ENCODE peak calls at places on chromosomes 16 and 17, in nine cellular contexts. F is heart right ventricle; N is heart left ventricle; A is esophagus muscularis mucosa; H is ascending aorta; R is stimulated activated naive B cell treated with anti-CD40 and anti-IgM and Interleukin-4, amounts not matched to agents 10 μg/mL and 1 μg/mL and 100 μg/mL, for 72 hours; C is tibial artery; P is psoas muscle; I is endothelial cell. Y is an unnamed sample.

GRCh38 chr17:64984181-64984580 is 64.9 kb upstream of the LRRC37A3 start:
- DNase-seq in F (no peak), C (no peak), P (no peak), R (no peak), N (no peak), A (no peak), H (no peak), I (no peak), Y (no peak)

GRCh38 chr17:67452681-67453554 is 75.8 kb downstream of the PITPNC1 start:
- DNase-seq in C (no peak), P (no peak), F (no peak), A (no peak), I (no peak), N (no peak), H (peak), R (no peak), Y (no peak)

GRCh38 chr16:50154369-50154947 is 1.4 kb downstream of the TENT4B start:
- DNase-seq in C (no peak), A (no peak), F (peak), P (no peak), I (no peak), N (peak), R (no peak), H (no peak), Y (no peak)

GRCh38 chr17:80169784-80170500 is at the start of gene CARD14:
- DNase-seq in F (no peak), N (no peak), R (no peak), I (no peak), C (no peak), H (no peak), A (no peak), P (no peak), Y (no peak)

GRCh38 chr16:82841108-82841507 is 214.3 kb downstream of the CDH13 start:
- DNase-seq in P (no peak), F (no peak), H (no peak), R (no peak), C (no peak), A (no peak), I (no peak), N (no peak), Y (no peak)

GRCh38 chr16:29962344-29962994 is 590 bp downstream of the TMEM219 start:
- DNase-seq in C (peak), A (no peak), H (no peak), N (peak), P (no peak), F (peak), R (no peak), I (peak), Y (no peak)

GRCh38 chr17:73494955-73495349 is 149.3 kb downstream of the SDK2 start:
- DNase-seq in N (no peak), F (no peak), I (no peak), P (no peak), H (no peak), C (no peak), R (no peak), A (no peak), Y (no peak)

GRCh38 chr17:16027708-16028584 is 28.3 kb downstream of the TTC19 start:
- DNase-seq in R (peak), F (no peak), C (no peak), P (no peak), N (no peak), I (no peak), A (no peak), H (no peak), Y (peak)

GRCh38 chr16:68082596-68083238 is 2.5 kb upstream of the NFATC3 start:
- DNase-seq in C (no peak), I (no peak), N (no peak), R (no peak), P (no peak), A (peak), F (no peak), H (no peak), Y (no peak)

GRCh38 chr16:20257234-20257633 is 70.1 kb downstream of the GP2 start:
- DNase-seq in C (no peak), I (no peak), F (no peak), P (no peak), R (no peak), N (no peak), A (no peak), H (no peak), Y (no peak)

GRCh38 chr17:40443988-40444899 is 994 bp downstream of the IGFBP4 start:
- DNase-seq in R (no peak), I (no peak), N (no peak), P (no peak), A (no peak), H (no peak), C (no peak), F (no peak), Y (no peak)

GRCh38 chr16:74216319-74216718 is 80.3 kb upstream of the PSMD7 start:
- DNase-seq in F (no peak), R (no peak), C (no peak), I (no peak), P (no peak), H (no peak), A (peak), N (no peak), Y (no peak)

GRCh38 chr17:38636054-38636453 is 30.3 kb upstream of the SRCIN1 start:
- DNase-seq in P (no peak), A (no peak), I (no peak), C (no peak), N (no peak), F (no peak), H (peak), R (no peak), Y (no peak)

GRCh38 chr17:70636517-70637133 is 467.3 kb downstream of the KCNJ2 start:
- DNase-seq in I (peak), N (no peak), P (no peak), R (no peak), A (no peak), F (peak), H (no peak), C (no peak), Y (no peak)